ENCODE peak calls at places on chromosome 9, in ten cellular contexts. J is SK-N-SH, R is IMR-90, P is DND-41, K is PC-3, I is endodermal cell, Q is H1, D is H9, H is endothelial cell of umbilical vein, N is neural progenitor cell. A is an unnamed sample.
A peak's percentile ranks its signal among the peaks of the same experiment; 100 is the strongest.

GRCh38 chr9:96782241-96782640 is 4.4 kb upstream of the ZNF510 start:
- DNase-seq in J (no peak), R (no peak), P (no peak), K (no peak), I (no peak), Q (no peak), D (no peak), H (no peak), N (no peak), A (no peak)

GRCh38 chr9:112174965-112175795 is at the start of gene SUSD1:
- DNase-seq in J (peak; percentile 88), R (no peak), P (peak; percentile 49), K (no peak), I (peak; percentile 77), Q (no peak), D (peak; percentile 52), H (peak; percentile 26), N (peak; percentile 74), A (peak; percentile 84)

GRCh38 chr9:764105-764524 is 77.4 kb upstream of the DMRT1 start:
- DNase-seq in J (peak; percentile 21), R (peak; percentile 56), P (peak; percentile 35), K (peak; percentile 84), I (peak; percentile 92), Q (peak; percentile 67), D (peak; percentile 90), H (peak; percentile 90), N (peak; percentile 83), A (no peak)

GRCh38 chr9:124012368-124013262 is 1.0 kb downstream of the LHX2 start:
- DNase-seq in J (no peak), R (no peak), P (no peak), K (no peak), I (peak; percentile 74), Q (no peak), D (peak; percentile 44), H (no peak), N (peak; percentile 55), A (no peak)

GRCh38 chr9:100714372-100715099 is 136.7 kb downstream of the CAVIN4 start:
- DNase-seq in J (peak; percentile 74), R (peak; percentile 48), P (peak; percentile 50), K (peak; percentile 66), I (peak; percentile 93), Q (peak; percentile 17), D (peak; percentile 75), H (peak; percentile 57), N (peak; percentile 83), A (no peak)

GRCh38 chr9:75979362-75979761 is 88.9 kb downstream of the PCSK5 start:
- DNase-seq in J (no peak), R (peak; percentile 13), P (peak; percentile 26), K (no peak), I (peak; percentile 73), Q (no peak), D (peak; percentile 42), H (no peak), N (no peak), A (no peak)

GRCh38 chr9:129102791-129103594 is 7.6 kb downstream of the CRAT start:
- DNase-seq in J (peak; percentile 72), R (peak; percentile 35), P (peak; percentile 39), K (no peak), I (peak; percentile 90), Q (no peak), D (peak; percentile 85), H (peak; percentile 27), N (peak; percentile 79), A (no peak)

GRCh38 chr9:20592673-20593072 is 29.6 kb downstream of the MLLT3 start:
- DNase-seq in J (no peak), R (peak; percentile 52), P (no peak), K (peak; percentile 41), I (no peak), Q (no peak), D (no peak), H (peak; percentile 6), N (no peak), A (no peak)

DNA sequence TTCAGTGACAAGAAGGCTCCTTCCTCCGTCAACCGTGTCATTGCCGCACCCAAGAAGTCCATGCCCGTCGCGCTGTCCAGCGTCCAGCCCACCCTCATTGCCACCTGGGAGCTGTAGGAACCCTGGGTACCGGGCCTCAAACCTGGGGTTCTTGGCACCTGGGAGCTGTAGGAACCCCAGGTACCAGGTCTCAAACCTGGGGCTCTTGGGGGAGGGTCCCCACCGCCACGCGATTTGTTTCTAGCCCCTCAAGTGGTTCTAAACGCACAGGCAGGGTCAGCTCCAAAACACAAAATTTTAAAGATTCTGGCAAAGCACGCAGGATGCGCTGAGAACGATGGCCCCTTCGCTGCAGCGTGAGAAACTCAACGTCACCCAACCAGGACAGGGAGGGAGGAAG is 17.7 kb downstream of the LHX3 start:
- DNase-seq in J (no peak), R (no peak), P (no peak), K (no peak), I (no peak), Q (no peak), D (no peak), H (no peak), N (no peak), A (no peak)
- TF ChIP-seq CTCF in J (no peak), R (no peak), P (no peak), K (no peak), I (no peak), Q (no peak), D (no peak), H (no peak), N (no peak), A (no peak)

DNA sequence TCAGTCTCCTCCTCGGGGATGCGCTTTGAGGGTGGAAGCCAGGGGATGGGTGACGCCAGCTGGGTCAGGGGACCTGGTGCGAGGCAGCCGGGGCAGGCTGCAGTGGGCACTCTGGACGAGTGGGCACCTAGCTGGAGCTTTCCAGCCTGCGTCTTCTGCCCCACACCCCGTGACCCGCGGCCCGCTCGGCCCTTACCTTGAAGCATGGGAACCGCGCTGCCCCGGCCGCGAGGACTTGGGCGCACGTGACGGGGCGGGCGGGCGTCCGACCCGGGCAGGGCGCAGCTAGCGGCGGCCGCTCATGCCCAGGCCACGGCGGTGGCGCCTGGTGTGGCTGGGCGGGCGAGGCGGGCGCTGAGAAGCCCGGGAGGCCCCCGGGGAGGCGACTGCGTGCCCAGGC is 308 bp downstream of the FAM163B start:
- DNase-seq in J (no peak), R (no peak), P (no peak), K (no peak), I (no peak), Q (no peak), D (no peak), H (no peak), N (no peak), A (peak; percentile 74)
- H3K9ac ChIP-seq in J (no peak overlapping the region), R (no peak overlapping the region), P (no peak overlapping the region), K (no peak overlapping the region), I (no peak overlapping the region), Q (no peak overlapping the region), D (no peak overlapping the region), H (no peak overlapping the region), N (no peak overlapping the region), A (no peak overlapping the region)

GRCh38 chr9:26863074-26863473 is 29.5 kb downstream of the CAAP1 start:
- DNase-seq in J (peak; percentile 6), R (peak; percentile 2), P (no peak), K (peak; percentile 14), I (no peak), Q (no peak), D (no peak), H (no peak), N (peak; percentile 7), A (no peak)
- TF ChIP-seq CTCF in J (peak; percentile 61), R (peak; percentile 28), P (peak; percentile 35), K (peak; percentile 52), I (peak; percentile 72), Q (no peak), D (peak; percentile 58), H (no peak), N (peak; percentile 51), A (no peak)

GRCh38 chr9:70813141-70813540 is 308.3 kb downstream of the TRPM3 start:
- DNase-seq in J (no peak), R (no peak), P (no peak), K (no peak), I (no peak), Q (no peak), D (no peak), H (no peak), N (no peak), A (no peak)
- H3K9ac ChIP-seq in J (no peak overlapping the region), R (no peak overlapping the region), P (no peak overlapping the region), K (no peak overlapping the region), I (no peak overlapping the region), Q (no peak overlapping the region), D (no peak overlapping the region), H (no peak overlapping the region), N (no peak overlapping the region), A (no peak overlapping the region)

DNA sequence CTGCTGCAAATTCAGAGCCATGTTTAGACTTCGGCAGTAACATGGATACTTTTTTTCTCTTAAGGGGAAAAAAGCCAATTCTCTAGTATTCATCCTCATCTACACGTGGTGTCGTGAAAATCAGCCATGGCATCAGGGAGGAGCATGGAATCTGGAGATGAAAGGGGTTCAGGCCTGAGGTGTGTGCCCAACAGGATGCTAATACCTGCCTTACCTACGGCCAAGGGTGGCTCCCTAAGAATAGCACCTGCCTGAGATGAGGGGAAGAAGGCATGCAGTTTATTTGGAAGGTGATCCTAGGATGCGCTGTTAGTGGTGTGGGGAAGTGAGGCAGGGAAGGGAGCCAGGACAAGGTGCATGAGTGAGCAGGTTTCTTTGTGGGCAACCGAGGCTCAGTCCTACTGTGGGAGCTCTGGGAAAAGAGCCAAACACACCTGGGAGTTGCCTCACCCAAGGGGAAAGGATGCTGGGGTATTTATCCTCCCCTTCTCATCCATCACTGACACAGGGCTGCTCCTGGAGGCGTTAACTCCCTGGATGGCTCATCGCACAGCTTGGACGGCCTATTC is 146.9 kb upstream of the TBC1D2 start:
- DNase-seq in J (no peak), R (no peak), P (no peak), K (no peak), I (no peak), Q (no peak), D (no peak), H (no peak), N (no peak), A (no peak)
- TF ChIP-seq CTCF in J (no peak), R (no peak), P (no peak), K (no peak), I (no peak), Q (no peak), D (no peak), H (no peak), N (no peak), A (no peak)

DNA sequence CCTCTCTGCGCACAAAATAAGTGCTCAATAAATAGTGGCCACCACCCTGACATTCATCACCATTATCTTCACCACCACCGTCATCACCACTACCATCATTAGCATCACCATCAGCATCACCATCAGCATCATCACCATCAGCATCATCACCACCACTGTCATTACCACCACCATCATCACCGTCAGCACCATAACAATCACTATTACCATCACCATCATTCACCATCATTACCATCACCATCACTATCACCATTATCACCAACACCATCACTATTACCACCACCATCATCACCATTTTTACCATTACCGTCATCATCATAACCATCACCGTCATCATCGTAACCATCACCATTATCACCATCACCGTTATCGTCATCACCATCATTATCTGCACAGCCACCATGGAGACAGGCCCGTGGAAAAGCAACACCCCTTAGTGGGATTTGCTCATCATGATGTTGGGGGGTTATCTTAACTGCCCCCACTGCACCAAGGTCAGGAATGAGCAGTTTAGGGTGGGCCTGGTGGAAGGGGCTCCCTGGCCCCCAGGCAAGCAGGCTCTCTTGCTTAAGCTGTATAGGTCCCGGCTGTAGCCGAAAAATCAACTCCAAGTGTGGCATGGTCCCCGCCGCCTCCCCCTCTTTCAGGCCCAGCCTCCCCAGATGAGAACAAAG is 18.1 kb downstream of the AKNA start:
- DNase-seq in J (no peak), R (no peak), P (no peak), K (no peak), I (no peak), Q (no peak), D (no peak), H (no peak), N (no peak), A (no peak)
- H3K9ac ChIP-seq in J (no peak overlapping the region), R (no peak overlapping the region), P (no peak overlapping the region), K (no peak overlapping the region), I (no peak overlapping the region), Q (no peak overlapping the region), D (no peak overlapping the region), H (no peak overlapping the region), N (no peak overlapping the region), A (no peak overlapping the region)